ENCODE peak calls at places on chromosomes 5 and 9, in four cellular contexts. O is body of pancreas; G is CD4-positive, alpha-beta T cell; L is stomach. Z is an unnamed sample.

GRCh38 chr9:77454668-77455067 is 193.5 kb downstream of the GNA14 start:
- DNase-seq in O (no peak), G (no peak), L (no peak), Z (no peak)

GRCh38 chr9:20848490-20848889 is 164.4 kb downstream of the FOCAD start:
- DNase-seq in O (no peak), G (no peak), L (no peak), Z (no peak)

GRCh38 chr5:79181419-79182022 is 54.4 kb upstream of the JMY start:
- DNase-seq in O (no peak), G (no peak), L (no peak), Z (no peak)

GRCh38 chr9:13860926-13861325 is 453.0 kb downstream of the NFIB start:
- DNase-seq in O (no peak), G (no peak), L (no peak), Z (no peak)

GRCh38 chr9:79222483-79222882 is 349.3 kb upstream of the TLE4 start:
- DNase-seq in O (no peak), G (no peak), L (no peak), Z (no peak)

GRCh38 chr9:131407717-131408195 is 13.9 kb downstream of the PRRC2B start:
- DNase-seq in O (peak), G (peak), L (no peak), Z (no peak)

GRCh38 chr5:135127604-135128240 is 93.7 kb upstream of the PITX1 start:
- DNase-seq in O (no peak), G (no peak), L (peak), Z (no peak)

GRCh38 chr9:137406876-137407589 is 15.9 kb downstream of the EXD3 start:
- DNase-seq in O (peak), G (peak), L (peak), Z (peak)

GRCh38 chr5:168480601-168481000 is 5.7 kb upstream of the RARS1 start:
- DNase-seq in O (no peak), G (no peak), L (no peak), Z (no peak)

GRCh38 chr9:86097510-86098224 is 1.7 kb downstream of the GOLM1 start:
- DNase-seq in O (no peak), G (no peak), L (no peak), Z (no peak)

GRCh38 chr9:107312651-107313050 is 29.6 kb downstream of the RAD23B start:
- DNase-seq in O (no peak), G (no peak), L (no peak), Z (no peak)

GRCh38 chr5:160020266-160020770 is 11.4 kb downstream of the TTC1 start:
- DNase-seq in O (no peak), G (no peak), L (no peak), Z (no peak)

GRCh38 chr5:33299621-33300208 is 141.1 kb upstream of the TARS1 start:
- DNase-seq in O (peak), G (no peak), L (no peak), Z (no peak)

GRCh38 chr9:108812388-108812787 is 43.4 kb downstream of the ACTL7B start:
- DNase-seq in O (no peak), G (no peak), L (no peak), Z (no peak)

GRCh38 chr5:171437286-171437821 is 17.9 kb downstream of the FGF18 start:
- DNase-seq in O (peak), G (no peak), L (peak), Z (no peak)

GRCh38 chr5:33049298-33049697 is 338.2 kb downstream of the NPR3 start:
- DNase-seq in O (no peak), G (no peak), L (no peak), Z (no peak)

GRCh38 chr5:141734501-141735231 is 52.6 kb upstream of the ARAP3 start:
- DNase-seq in O (peak), G (peak), L (peak), Z (no peak)

GRCh38 chr5:14444988-14445387 is 136.6 kb upstream of the OTULINL start:
- DNase-seq in O (no peak), G (no peak), L (no peak), Z (no peak)

GRCh38 chr9:97567182-97567893 is 65.8 kb downstream of the TSTD2 start:
- DNase-seq in O (no peak), G (no peak), L (no peak), Z (no peak)

GRCh38 chr5:179421156-179421895 is 76.1 kb upstream of the ADAMTS2 start:
- DNase-seq in O (no peak), G (no peak), L (no peak), Z (no peak)

GRCh38 chr9:126516936-126517750 is 96.6 kb upstream of the LMX1B start:
- DNase-seq in O (peak), G (no peak), L (no peak), Z (no peak)

GRCh38 chr5:43063731-43064171 is 23.6 kb upstream of the ANXA2R start:
- DNase-seq in O (peak), G (no peak), L (no peak), Z (no peak)

GRCh38 chr9:96122756-96123155 is 179.2 kb downstream of the HSD17B3 start:
- DNase-seq in O (no peak), G (no peak), L (no peak), Z (no peak)

GRCh38 chr9:117414220-117414905 is 494 bp downstream of the ASTN2 start:
- DNase-seq in O (peak), G (no peak), L (peak), Z (no peak)

GRCh38 chr9:109791747-109792146 is 11.7 kb downstream of the PALM2AKAP2 start:
- DNase-seq in O (no peak), G (no peak), L (no peak), Z (no peak)

GRCh38 chr5:143019614-143020515 is 249.7 kb downstream of the ARHGAP26 start:
- DNase-seq in O (no peak), G (no peak), L (no peak), Z (no peak)

GRCh38 chr5:135034186-135034962 is at the start of gene PITX1:
- DNase-seq in O (peak), G (no peak), L (peak), Z (no peak)

GRCh38 chr9:90287567-90288274 is 354.9 kb downstream of the DIRAS2 start:
- DNase-seq in O (no peak), G (no peak), L (no peak), Z (no peak)

GRCh38 chr9:124273428-124274153 is 15.8 kb downstream of the NEK6 start:
- DNase-seq in O (no peak), G (no peak), L (no peak), Z (no peak)

GRCh38 chr9:96514108-96514824 is 64.3 kb downstream of the HABP4 start:
- DNase-seq in O (no peak), G (no peak), L (no peak), Z (no peak)

GRCh38 chr9:36023260-36024048 is 13.3 kb upstream of the RECK start:
- DNase-seq in O (peak), G (peak), L (peak), Z (peak)

GRCh38 chr5:32115985-32116384 is 58.1 kb downstream of the GOLPH3 start:
- DNase-seq in O (no peak), G (no peak), L (no peak), Z (no peak)

GRCh38 chr5:141997358-141998006 is 15.3 kb downstream of the GNPDA1 start:
- DNase-seq in O (no peak), G (no peak), L (no peak), Z (no peak)

GRCh38 chr9:101458955-101459631 is 23.5 kb upstream of the ALDOB start:
- DNase-seq in O (peak), G (no peak), L (no peak), Z (peak)

GRCh38 chr5:141650851-141651727 is at the start of gene FCHSD1:
- DNase-seq in O (peak), G (peak), L (peak), Z (no peak)

GRCh38 chr9:120841930-120842684 is 615 bp downstream of the PSMD5 start:
- DNase-seq in O (no peak), G (no peak), L (no peak), Z (no peak)

GRCh38 chr5:154620406-154620805 is 134.8 kb upstream of the LARP1 start:
- DNase-seq in O (no peak), G (no peak), L (no peak), Z (no peak)

DNA sequence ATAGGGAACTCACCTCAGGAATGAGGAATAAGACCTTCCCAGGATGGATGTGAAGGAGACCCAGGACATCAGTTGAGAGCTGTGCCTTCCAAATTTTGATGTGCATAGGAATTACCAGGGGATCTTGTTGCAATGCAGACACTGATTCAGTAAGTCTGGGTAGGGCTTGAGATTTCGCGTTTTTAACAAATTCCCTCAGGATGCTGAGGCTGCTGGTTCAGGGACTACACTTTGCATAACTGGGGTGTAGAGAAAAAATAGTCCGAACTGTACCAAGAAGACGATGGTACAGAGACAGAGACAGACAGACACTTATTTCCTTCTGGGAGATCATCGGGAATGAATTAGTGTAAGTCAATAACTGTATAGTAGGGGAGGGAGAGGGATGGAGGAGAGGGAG is 82.3 kb upstream of the FREM1 start:
- DNase-seq in O (no peak), G (no peak), L (no peak), Z (no peak)
- H3K27ac ChIP-seq in O (no peak), G (no peak), L (no peak), Z (no peak)

GRCh38 chr5:6389946-6390530 is 11.7 kb upstream of the MED10 start:
- DNase-seq in O (no peak), G (no peak), L (no peak), Z (no peak)
- H3K27ac ChIP-seq in O (no peak), G (no peak), L (no peak), Z (no peak)

GRCh38 chr9:74848150-74848525 is 39.6 kb downstream of the TRPM6 start:
- DNase-seq in O (no peak), G (no peak), L (no peak), Z (no peak)
- H3K27ac ChIP-seq in O (no peak), G (no peak), L (no peak), Z (no peak)

DNA sequence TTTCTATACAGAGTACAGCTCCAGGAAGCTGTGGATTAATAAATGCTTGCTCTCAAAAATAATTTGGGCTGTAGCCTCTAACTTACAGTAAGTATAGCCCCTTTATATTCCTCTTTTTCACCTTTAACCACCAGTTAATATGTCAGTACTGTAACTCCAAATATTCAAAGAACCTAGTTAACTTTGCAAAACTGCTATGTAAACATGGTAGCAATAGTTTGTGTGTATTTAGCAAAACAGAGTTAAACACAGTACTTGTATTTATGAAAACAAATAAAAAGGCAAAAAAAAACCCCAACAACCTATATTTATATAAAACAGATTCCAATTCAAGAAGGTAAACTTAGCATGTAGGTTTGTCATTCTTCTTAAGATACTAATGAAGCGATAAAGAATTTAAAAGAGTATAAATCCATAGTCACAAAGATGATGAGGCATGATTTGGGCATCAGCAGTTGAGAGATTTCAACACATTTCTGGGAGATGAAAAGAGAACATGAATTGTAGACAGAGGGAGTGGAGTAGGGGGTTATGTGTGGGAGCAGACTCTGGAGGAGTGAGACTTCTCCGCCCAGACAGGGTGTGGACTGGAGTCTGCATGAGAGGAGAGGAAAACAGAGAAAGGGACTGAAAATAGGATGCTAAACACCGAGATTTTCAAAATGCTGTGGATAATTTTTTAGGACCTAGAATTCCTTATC is 47.0 kb upstream of the F2RL1 start:
- DNase-seq in O (no peak), G (no peak), L (no peak), Z (no peak)
- H3K27ac ChIP-seq in O (no peak), G (no peak), L (no peak), Z (no peak)

GRCh38 chr5:102865510-102866314 is 110.6 kb downstream of the PAM start:
- DNase-seq in O (peak), G (no peak), L (peak), Z (no peak)

GRCh38 chr5:102863058-102863457 is 108.0 kb downstream of the PAM start:
- DNase-seq in O (no peak), G (no peak), L (no peak), Z (no peak)

GRCh38 chr5:102863764-102864560 is 108.9 kb downstream of the PAM start:
- DNase-seq in O (no peak), G (no peak), L (no peak), Z (no peak)

GRCh38 chr5:102866315-102866693 is 111.2 kb downstream of the PAM start:
- DNase-seq in O (no peak), G (no peak), L (no peak), Z (no peak)

GRCh38 chr5:102865171-102865509 is 110.0 kb downstream of the PAM start:
- DNase-seq in O (no peak), G (no peak), L (no peak), Z (no peak)
- H3K27ac ChIP-seq in O (peak), G (no peak), L (peak), Z (no peak)

GRCh38 chr9:136109351-136110081 is 9.2 kb downstream of the TMEM250 start:
- DNase-seq in O (peak), G (peak), L (peak), Z (no peak)

GRCh38 chr9:136108648-136109266 is 9.9 kb downstream of the TMEM250 start:
- DNase-seq in O (no peak), G (no peak), L (no peak), Z (no peak)

GRCh38 chr9:136110082-136111061 is 8.3 kb downstream of the TMEM250 start:
- DNase-seq in O (no peak), G (no peak), L (no peak), Z (no peak)

GRCh38 chr9:136107155-136107952 is 11.3 kb downstream of the TMEM250 start:
- DNase-seq in O (no peak), G (no peak), L (peak), Z (no peak)

GRCh38 chr9:136107953-136108647 is 10.6 kb downstream of the TMEM250 start:
- DNase-seq in O (no peak), G (no peak), L (no peak), Z (no peak)
- H3K27ac ChIP-seq in O (peak), G (peak), L (peak), Z (no peak)

GRCh38 chr5:127960126-127960744 is 123.3 kb upstream of the SLC12A2 start:
- DNase-seq in O (no peak), G (no peak), L (no peak), Z (no peak)

GRCh38 chr5:127958421-127959011 is 125.0 kb upstream of the SLC12A2 start:
- DNase-seq in O (no peak), G (no peak), L (no peak), Z (no peak)

GRCh38 chr5:127959152-127959764 is 124.3 kb upstream of the SLC12A2 start:
- DNase-seq in O (peak), G (no peak), L (peak), Z (no peak)

GRCh38 chr5:127957701-127958190 is 125.8 kb upstream of the SLC12A2 start:
- DNase-seq in O (no peak), G (no peak), L (no peak), Z (no peak)

DNA sequence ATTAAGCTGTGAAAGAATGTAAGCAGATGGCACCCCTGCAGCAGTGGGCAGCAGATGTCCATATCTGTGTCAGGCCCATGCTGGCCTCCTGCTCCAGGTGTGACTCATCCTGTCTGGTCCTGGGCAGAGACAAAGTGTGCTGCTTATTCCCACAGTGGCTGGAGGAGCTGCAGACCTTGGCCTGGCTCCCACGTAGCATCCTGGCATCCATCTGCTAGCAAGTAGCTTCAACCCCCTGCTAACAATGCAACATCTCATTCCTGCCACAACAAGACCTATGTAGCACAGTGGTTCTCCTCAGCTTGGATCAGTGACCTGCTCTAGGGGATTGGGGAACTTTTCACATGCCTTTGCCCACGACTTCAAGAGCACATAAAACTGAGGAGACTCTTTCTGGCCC is 126.4 kb upstream of the SLC12A2 start:
- DNase-seq in O (peak), G (no peak), L (no peak), Z (no peak)
- H3K27ac ChIP-seq in O (no peak), G (no peak), L (peak), Z (no peak)

GRCh38 chr9:135774239-135774747 is 72.3 kb downstream of the KCNT1 start:
- DNase-seq in O (no peak), G (no peak), L (no peak), Z (no peak)
- H3K27ac ChIP-seq in O (no peak), G (no peak), L (no peak), Z (no peak)

DNA sequence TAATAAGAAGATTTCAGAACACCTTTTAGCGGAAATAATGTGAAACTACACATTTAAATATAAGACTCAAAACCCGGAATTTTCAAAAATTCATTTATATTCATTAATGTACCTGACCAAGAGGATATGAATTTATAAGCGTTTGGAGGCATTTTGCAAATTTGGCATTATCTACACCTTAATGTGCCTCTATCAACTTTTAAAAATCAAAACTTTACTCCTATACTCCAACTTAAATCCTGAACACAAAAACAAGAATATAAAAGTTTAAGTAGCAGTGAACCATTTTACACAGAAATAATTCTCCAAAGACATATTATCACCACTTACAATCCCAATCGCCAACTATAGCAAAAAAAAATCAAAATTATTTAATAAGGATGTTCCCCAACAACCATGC is 3.9 kb downstream of the ZNF608 start:
- DNase-seq in O (no peak), G (no peak), L (no peak), Z (no peak)
- H3K27ac ChIP-seq in O (peak), G (no peak), L (peak), Z (no peak)